ENCODE peak calls at places on chromosomes 5 and 9, in eight cellular contexts. Z, S, H, P, D, X, F and N are unnamed samples.
A peak's percentile ranks its signal among the peaks of the same experiment; 100 is the strongest.

GRCh38 chr5:122845253-122846050 is at the start of gene SNX24:
- DNase-seq in P (peak; percentile 56), F (peak; percentile 94), D (peak; percentile 75), H (peak; percentile 77), X (peak; percentile 90), Z (peak; percentile 88), S (peak; percentile 58), N (peak; percentile 82)

GRCh38 chr9:122126340-122127333 is 32.9 kb downstream of the NDUFA8 start:
- DNase-seq in F (no peak), Z (peak; percentile 69), S (no peak), X (no peak), P (peak; percentile 51), D (no peak), H (no peak), N (no peak)

GRCh38 chr9:18829858-18830257 is 203.2 kb downstream of the SAXO1 start:
- DNase-seq in Z (no peak), F (no peak), P (peak; percentile 15), D (no peak), X (no peak), H (no peak), S (no peak), N (no peak)

GRCh38 chr9:21097817-21098216 is 20.1 kb upstream of the IFNB1 start:
- DNase-seq in X (no peak), Z (no peak), S (no peak), H (no peak), F (no peak), P (no peak), D (no peak), N (no peak)

GRCh38 chr9:86079421-86080111 is 19.8 kb downstream of the GOLM1 start:
- DNase-seq in F (no peak), X (no peak), P (no peak), D (no peak), Z (no peak), H (no peak), S (no peak), N (no peak)

GRCh38 chr5:146448783-146449519 is 1.8 kb downstream of the TCERG1 start:
- DNase-seq in S (no peak), H (no peak), Z (no peak), F (no peak), P (no peak), D (no peak), X (no peak), N (no peak)

GRCh38 chr5:91311697-91312501 is 71.2 kb downstream of the ARRDC3 start:
- DNase-seq in X (no peak), F (peak; percentile 86), H (peak; percentile 67), S (peak; percentile 60), Z (peak; percentile 2), P (peak; percentile 99), D (peak; percentile 89), N (no peak)

GRCh38 chr5:20500501-20500900 is 512.5 kb upstream of the CDH18 start:
- DNase-seq in X (no peak), P (no peak), H (no peak), Z (no peak), F (no peak), S (no peak), D (no peak), N (no peak)

GRCh38 chr9:72800326-72800994 is 152.4 kb downstream of the ALDH1A1 start:
- DNase-seq in P (no peak), H (no peak), X (no peak), D (no peak), F (no peak), Z (no peak), S (no peak), N (no peak)

GRCh38 chr9:124040186-124040920 is 28.8 kb downstream of the LHX2 start:
- DNase-seq in P (peak; percentile 56), S (no peak), H (no peak), Z (peak; percentile 65), D (no peak), X (no peak), F (no peak), N (no peak)

GRCh38 chr5:145852990-145853389 is 17.8 kb upstream of the PRELID2 start:
- DNase-seq in H (no peak), X (no peak), D (no peak), Z (no peak), P (no peak), S (no peak), F (no peak), N (no peak)

GRCh38 chr5:132674671-132675506 is 1.1 kb downstream of the IL4 start:
- DNase-seq in D (peak; percentile 54), Z (no peak), S (no peak), X (peak; percentile 38), P (peak; percentile 98), F (no peak), H (no peak), N (no peak)

GRCh38 chr5:156534906-156535305 is 207.9 kb downstream of the SGCD start:
- DNase-seq in H (no peak), Z (no peak), P (peak; percentile 45), F (no peak), D (no peak), S (no peak), X (no peak), N (no peak)

GRCh38 chr5:110542949-110543348 is 183.5 kb downstream of the TMEM232 start:
- DNase-seq in H (no peak), Z (no peak), F (no peak), D (no peak), X (no peak), P (no peak), S (no peak), N (no peak)

GRCh38 chr5:181035991-181036815 is 3.9 kb upstream of the BTNL9 start:
- DNase-seq in D (peak; percentile 44), P (no peak), F (no peak), Z (peak; percentile 22), H (no peak), S (no peak), X (peak; percentile 45), N (no peak)

GRCh38 chr5:85576666-85577065 is 1041.1 kb upstream of the COX7C start:
- DNase-seq in X (no peak), H (no peak), Z (no peak), F (no peak), P (no peak), D (no peak), S (no peak), N (no peak)

GRCh38 chr5:72106922-72107873 is at the start of gene MAP1B:
- DNase-seq in D (peak; percentile 64), X (peak; percentile 96), H (peak; percentile 54), Z (peak; percentile 98), P (peak; percentile 73), F (no peak), S (no peak), N (peak; percentile 18)

GRCh38 chr5:53243403-53243802 is 133.8 kb upstream of the MOCS2 start:
- DNase-seq in X (no peak), F (no peak), P (no peak), Z (no peak), D (no peak), H (no peak), S (no peak), N (no peak)

GRCh38 chr5:90641528-90641927 is 82.9 kb downstream of the ADGRV1 start:
- DNase-seq in P (no peak), F (no peak), D (no peak), X (no peak), Z (no peak), H (no peak), S (no peak), N (no peak)

GRCh38 chr5:96297290-96297689 is 135.8 kb downstream of the PCSK1 start:
- DNase-seq in S (no peak), Z (no peak), X (no peak), F (no peak), H (no peak), P (peak; percentile 98), D (no peak), N (no peak)

GRCh38 chr5:159212667-159213462 is 3.5 kb upstream of the RNF145 start:
- DNase-seq in P (no peak), H (no peak), X (no peak), Z (no peak), D (no peak), F (no peak), S (no peak), N (no peak)

GRCh38 chr5:34685485-34686197 is 29.5 kb downstream of the RAI14 start:
- DNase-seq in H (no peak), X (peak; percentile 75), Z (peak; percentile 81), F (no peak), P (peak; percentile 79), D (no peak), S (no peak), N (no peak)

GRCh38 chr5:178793696-178794095 is 63.2 kb upstream of the ZNF354A start:
- DNase-seq in S (no peak), X (no peak), H (no peak), P (no peak), D (no peak), F (peak; percentile 42), Z (no peak), N (peak; percentile 20)

GRCh38 chr9:33137781-33138264 is 29.3 kb downstream of the B4GALT1 start:
- DNase-seq in X (no peak), P (no peak), D (no peak), F (no peak), H (no peak), S (no peak), Z (no peak), N (no peak)

GRCh38 chr5:11504794-11505193 is 399.5 kb downstream of the CTNND2 start:
- DNase-seq in F (no peak), S (no peak), X (peak; percentile 57), P (no peak), H (no peak), Z (peak; percentile 36), D (no peak), N (no peak)

GRCh38 chr5:134902071-134902801 is 2.7 kb upstream of the PCBD2 start:
- DNase-seq in F (no peak), P (peak; percentile 48), X (no peak), S (no peak), D (no peak), Z (no peak), H (no peak), N (no peak)
- H3K27ac ChIP-seq in F (no peak overlapping the region), P (no peak overlapping the region), X (no peak overlapping the region), S (no peak overlapping the region), D (no peak overlapping the region), Z (no peak overlapping the region), H (no peak overlapping the region), N (no peak overlapping the region)

GRCh38 chr5:62909331-62909730 is 330.7 kb downstream of the LRRC70 start:
- DNase-seq in S (no peak), Z (no peak), X (no peak), D (no peak), F (no peak), P (no peak), H (no peak), N (no peak)
- TF ChIP-seq CTCF in S (no peak), Z (no peak), X (no peak), D (no peak), F (no peak), P (no peak), H (no peak), N (no peak)

GRCh38 chr5:174418809-174419522 is 305.4 kb upstream of the MSX2 start:
- DNase-seq in D (no peak), F (no peak), S (no peak), X (peak; percentile 81), Z (peak; percentile 67), H (no peak), P (no peak), N (no peak)
- H3K27ac ChIP-seq in D (no peak overlapping the region), F (no peak overlapping the region), S (no peak overlapping the region), X (no peak overlapping the region), Z (no peak overlapping the region), H (no peak overlapping the region), P (no peak overlapping the region), N (no peak overlapping the region)

DNA sequence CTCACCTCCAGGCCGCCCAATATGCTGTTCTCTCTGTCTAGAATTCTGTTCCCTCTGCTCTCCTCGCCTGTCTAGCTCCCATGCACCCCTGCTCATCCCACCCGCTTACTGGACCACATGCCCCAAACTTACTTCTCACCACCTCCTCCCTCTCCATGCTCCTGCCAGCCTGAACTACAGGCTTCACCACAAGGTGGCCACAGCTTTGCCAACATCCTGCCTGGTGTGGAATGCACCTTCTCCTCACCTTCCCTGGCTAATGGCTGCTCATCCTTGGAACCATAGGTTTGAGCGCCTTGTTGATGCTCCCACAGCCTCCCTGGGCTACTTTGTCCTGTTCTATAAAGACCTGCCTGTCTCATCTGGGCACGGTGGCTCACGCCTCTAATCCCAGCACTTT is 9.6 kb downstream of the LAMC3 start:
- DNase-seq in X (peak; percentile 79), P (no peak), H (no peak), F (no peak), Z (no peak), S (no peak), D (no peak), N (no peak)
- TF ChIP-seq CTCF in X (peak; percentile 75), P (no peak), H (no peak), F (no peak), Z (peak; percentile 37), S (no peak), D (no peak), N (no peak)